ENCODE peak calls at places on chromosomes 7 and 10, in seven cellular contexts. E is transverse colon, O is HCT116, K is K562, A is testis, X is tibial nerve, D is vagina. I is an unnamed sample.

GRCh38 chr7:16933296-16934248 is 51.8 kb upstream of the AGR3 start:
- DNase-seq in E (no peak), O (no peak), K (no peak), A (no peak), X (no peak), D (no peak), I (no peak)

GRCh38 chr10:34029455-34029854 is 695.0 kb upstream of the NRP1 start:
- DNase-seq in E (no peak), O (no peak), K (no peak), A (no peak), X (no peak), D (no peak), I (no peak)

GRCh38 chr7:132117181-132117580 is 459.1 kb downstream of the PLXNA4 start:
- DNase-seq in E (no peak), O (no peak), K (peak), A (no peak), X (no peak), D (no peak), I (no peak)

GRCh38 chr7:130131964-130132875 is 61.9 kb downstream of the KLHDC10 start:
- DNase-seq in E (no peak), O (no peak), K (peak), A (no peak), X (no peak), D (no peak), I (no peak)

GRCh38 chr7:19561121-19561805 is 147.6 kb downstream of the POLR1F start:
- DNase-seq in E (no peak), O (no peak), K (no peak), A (no peak), X (no peak), D (no peak), I (no peak)

GRCh38 chr10:51892965-51893658 is 193.7 kb upstream of the CSTF2T start:
- DNase-seq in E (peak), O (peak), K (no peak), A (no peak), X (no peak), D (no peak), I (no peak)

GRCh38 chr10:59779656-59780521 is 26.6 kb upstream of the MRLN start:
- DNase-seq in E (no peak), O (no peak), K (no peak), A (no peak), X (no peak), D (no peak), I (no peak)

GRCh38 chr10:19974138-19974537 is 157.9 kb downstream of the PLXDC2 start:
- DNase-seq in E (no peak), O (no peak), K (no peak), A (no peak), X (no peak), D (no peak), I (no peak)

GRCh38 chr7:144908943-144909556 is 73.2 kb upstream of the TPK1 start:
- DNase-seq in E (peak), O (no peak), K (no peak), A (no peak), X (no peak), D (no peak), I (no peak)

GRCh38 chr10:22737587-22737986 is 23.2 kb upstream of the PIP4K2A start:
- DNase-seq in E (no peak), O (no peak), K (peak), A (no peak), X (no peak), D (no peak), I (peak)

GRCh38 chr7:97872025-97872669 is at the start of gene ASNS:
- DNase-seq in E (peak), O (peak), K (peak), A (peak), X (peak), D (no peak), I (peak)

GRCh38 chr7:106617860-106618259 is 43.1 kb downstream of the CCDC71L start:
- DNase-seq in E (no peak), O (no peak), K (no peak), A (no peak), X (no peak), D (no peak), I (no peak)

GRCh38 chr7:51602321-51602720 is 285.7 kb upstream of the COBL start:
- DNase-seq in E (no peak), O (no peak), K (no peak), A (no peak), X (no peak), D (no peak), I (no peak)

GRCh38 chr10:110491346-110491745 is 6.4 kb upstream of the DUSP5 start:
- DNase-seq in E (no peak), O (no peak), K (no peak), A (no peak), X (no peak), D (no peak), I (no peak)

GRCh38 chr7:108525327-108525984 is 479 bp downstream of the PNPLA8 start:
- DNase-seq in E (no peak), O (peak), K (peak), A (peak), X (no peak), D (no peak), I (peak)

GRCh38 chr10:35921866-35922265 is 279.8 kb upstream of the FZD8 start:
- DNase-seq in E (no peak), O (no peak), K (no peak), A (no peak), X (no peak), D (no peak), I (no peak)

GRCh38 chr7:104855826-104856225 is 158.2 kb upstream of the KMT2E start:
- DNase-seq in E (no peak), O (no peak), K (no peak), A (no peak), X (no peak), D (no peak), I (no peak)

GRCh38 chr7:158277219-158278141 is 310.1 kb downstream of the PTPRN2 start:
- DNase-seq in E (no peak), O (no peak), K (no peak), A (no peak), X (no peak), D (no peak), I (peak)

GRCh38 chr7:113283861-113284260 is 165.5 kb upstream of the SMIM30 start:
- DNase-seq in E (no peak), O (no peak), K (no peak), A (no peak), X (no peak), D (no peak), I (no peak)

GRCh38 chr10:65313406-65313805 is 1612.4 kb upstream of the LRRTM3 start:
- DNase-seq in E (no peak), O (no peak), K (no peak), A (no peak), X (no peak), D (no peak), I (no peak)

GRCh38 chr7:1950623-1951523 is 280.8 kb downstream of the ELFN1 start:
- DNase-seq in E (peak), O (no peak), K (peak), A (peak), X (no peak), D (no peak), I (no peak)

GRCh38 chr10:110535958-110536891 is 31.3 kb upstream of the SMC3 start:
- DNase-seq in E (peak), O (no peak), K (no peak), A (no peak), X (no peak), D (no peak), I (no peak)

GRCh38 chr7:117362294-117362693 is 39.4 kb upstream of the WNT2 start:
- DNase-seq in E (no peak), O (no peak), K (no peak), A (no peak), X (no peak), D (no peak), I (no peak)

GRCh38 chr7:43784030-43785001 is 25.8 kb downstream of the BLVRA start:
- DNase-seq in E (no peak), O (no peak), K (no peak), A (no peak), X (no peak), D (no peak), I (peak)

GRCh38 chr7:6725003-6725402 is 18.3 kb upstream of the ZNF12 start:
- DNase-seq in E (peak), O (no peak), K (no peak), A (no peak), X (no peak), D (no peak), I (no peak)

GRCh38 chr7:6730343-6730633 is 23.5 kb upstream of the ZNF12 start:
- DNase-seq in E (no peak), O (no peak), K (peak), A (peak), X (no peak), D (no peak), I (no peak)

DNA sequence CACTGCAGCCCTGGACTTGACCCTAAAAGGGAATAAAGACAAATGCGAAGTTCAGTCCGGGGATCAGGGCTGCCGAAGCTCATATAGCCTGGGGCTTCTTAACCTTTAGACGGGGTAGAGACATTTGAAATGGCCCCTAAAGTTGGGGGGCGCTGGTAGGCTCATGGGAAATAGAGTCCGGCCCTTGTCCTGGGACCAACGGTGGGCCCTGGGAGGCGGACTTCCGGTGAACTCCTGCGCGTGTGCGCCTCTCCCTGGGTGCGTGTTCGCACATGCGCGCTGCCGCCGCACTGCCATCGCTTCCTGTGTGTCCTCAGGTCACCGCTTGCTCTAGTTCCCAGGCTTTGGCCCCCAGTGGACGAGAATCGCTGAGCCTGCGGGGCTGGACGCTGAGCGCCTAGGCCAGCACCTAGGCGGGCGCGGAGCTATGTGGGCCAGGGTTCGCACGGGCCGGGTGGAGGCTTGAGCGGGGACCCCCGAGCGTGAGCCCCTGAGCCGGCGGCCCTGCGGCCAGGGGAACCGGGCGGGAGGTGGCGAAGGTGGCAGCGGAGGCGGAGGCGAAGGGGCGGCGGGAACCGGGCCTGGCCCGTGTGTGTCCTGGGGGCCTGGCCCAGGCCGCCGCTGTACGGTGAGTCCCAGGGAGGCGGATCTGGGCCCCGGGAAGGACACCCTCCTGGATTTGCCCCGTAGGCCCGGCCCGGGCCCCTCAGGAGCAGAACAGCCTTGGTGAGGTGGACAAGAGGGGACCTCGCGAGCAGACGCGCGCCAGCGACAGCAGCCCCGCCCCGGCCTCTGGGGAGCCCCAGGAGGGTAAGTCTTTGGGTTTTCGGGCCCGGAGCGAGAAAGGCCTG is 23.0 kb upstream of the ZNF12 start:
- DNase-seq in E (peak), O (peak), K (peak), A (peak), X (peak), D (no peak), I (peak)
- TF ChIP-seq POLR2A in E (peak), O (peak), K (peak), A (no peak), X (peak), D (peak), I (no peak)

GRCh38 chr10:119725550-119726290 is at the start of gene INPP5F:
- DNase-seq in E (peak), O (peak), K (peak), A (peak), X (peak), D (peak), I (peak)
- TF ChIP-seq POLR2A in E (peak), O (peak), K (peak), A (no peak), X (peak), D (peak), I (peak)

DNA sequence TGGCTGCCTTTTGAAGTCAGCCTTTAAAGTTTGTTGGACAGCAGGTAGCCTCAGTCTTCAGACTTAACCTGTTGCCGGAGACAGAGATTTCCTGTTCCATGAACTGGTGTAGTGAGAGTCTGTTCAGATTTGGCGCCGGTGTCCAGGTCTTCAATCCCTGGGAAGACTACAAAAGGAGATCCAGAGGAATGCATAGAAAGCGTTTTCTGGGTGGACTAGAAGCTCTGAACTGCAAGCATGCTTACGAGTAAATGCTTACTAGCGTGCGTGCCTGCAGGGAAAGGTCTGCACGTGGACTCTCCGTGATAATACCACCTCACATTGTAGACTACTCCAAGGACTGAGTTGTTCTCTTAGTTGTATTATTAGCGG is 872 bp downstream of the GLRX3 start:
- DNase-seq in E (no peak), O (no peak), K (no peak), A (no peak), X (no peak), D (no peak), I (no peak)
- TF ChIP-seq POLR2A in E (no peak), O (no peak), K (no peak), A (no peak), X (no peak), D (no peak), I (no peak)

GRCh38 chr7:44881610-44882009 is 3.7 kb downstream of the PURB start:
- DNase-seq in E (no peak), O (no peak), K (no peak), A (no peak), X (no peak), D (no peak), I (no peak)

GRCh38 chr7:44883961-44884360 is 1.4 kb downstream of the PURB start:
- DNase-seq in E (no peak), O (no peak), K (no peak), A (no peak), X (no peak), D (no peak), I (no peak)

GRCh38 chr7:44882899-44883298 is 2.4 kb downstream of the PURB start:
- DNase-seq in E (no peak), O (no peak), K (no peak), A (no peak), X (no peak), D (no peak), I (no peak)

GRCh38 chr7:44881066-44881600 is 4.2 kb downstream of the PURB start:
- DNase-seq in E (no peak), O (no peak), K (no peak), A (no peak), X (no peak), D (no peak), I (no peak)

DNA sequence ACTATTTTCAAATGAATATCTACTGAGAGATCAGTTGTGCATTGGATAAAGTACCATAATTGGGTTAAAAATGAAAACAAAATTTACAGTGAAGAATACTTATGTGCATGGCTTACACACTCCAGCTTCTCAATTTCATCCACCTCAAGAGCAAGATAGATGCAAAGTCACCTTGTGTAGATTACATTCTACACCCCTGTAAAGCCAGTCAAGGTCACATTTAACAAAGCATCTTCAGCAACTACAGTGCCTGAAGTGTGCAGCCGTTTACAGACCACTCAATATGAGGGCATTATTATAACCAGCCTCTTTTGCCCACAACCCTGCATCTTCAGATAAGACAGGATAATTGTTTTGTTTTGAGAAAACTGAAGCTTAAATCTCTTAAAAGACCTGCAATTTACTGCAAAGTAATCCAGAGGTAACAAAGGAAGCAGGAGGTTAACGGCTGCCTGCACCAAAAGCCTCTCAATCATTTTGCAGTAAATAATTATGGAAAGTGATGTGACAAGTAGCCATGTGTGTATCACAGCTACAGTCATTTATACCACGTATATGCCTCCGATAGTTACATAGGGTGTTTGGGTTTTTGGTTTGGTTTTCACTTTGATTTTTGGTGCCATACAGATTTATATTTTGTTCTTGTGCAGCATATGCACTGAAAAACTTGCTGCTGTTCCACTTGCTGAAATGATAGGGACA is 4.9 kb downstream of the PURB start:
- DNase-seq in E (no peak), O (no peak), K (no peak), A (no peak), X (no peak), D (no peak), I (no peak)
- TF ChIP-seq POLR2A in E (no peak), O (no peak), K (no peak), A (no peak), X (no peak), D (no peak), I (no peak)

GRCh38 chr10:100020161-100020882 is 10.6 kb upstream of the DNMBP start:
- DNase-seq in E (no peak), O (no peak), K (no peak), A (no peak), X (no peak), D (no peak), I (no peak)
- TF ChIP-seq POLR2A in E (no peak), O (no peak), K (no peak), A (no peak), X (no peak), D (no peak), I (no peak)

GRCh38 chr7:37448637-37449331 is at the start of gene ELMO1:
- DNase-seq in E (peak), O (no peak), K (peak), A (peak), X (peak), D (no peak), I (peak)
- TF ChIP-seq POLR2A in E (peak), O (no peak), K (no peak), A (no peak), X (peak), D (peak), I (peak)

DNA sequence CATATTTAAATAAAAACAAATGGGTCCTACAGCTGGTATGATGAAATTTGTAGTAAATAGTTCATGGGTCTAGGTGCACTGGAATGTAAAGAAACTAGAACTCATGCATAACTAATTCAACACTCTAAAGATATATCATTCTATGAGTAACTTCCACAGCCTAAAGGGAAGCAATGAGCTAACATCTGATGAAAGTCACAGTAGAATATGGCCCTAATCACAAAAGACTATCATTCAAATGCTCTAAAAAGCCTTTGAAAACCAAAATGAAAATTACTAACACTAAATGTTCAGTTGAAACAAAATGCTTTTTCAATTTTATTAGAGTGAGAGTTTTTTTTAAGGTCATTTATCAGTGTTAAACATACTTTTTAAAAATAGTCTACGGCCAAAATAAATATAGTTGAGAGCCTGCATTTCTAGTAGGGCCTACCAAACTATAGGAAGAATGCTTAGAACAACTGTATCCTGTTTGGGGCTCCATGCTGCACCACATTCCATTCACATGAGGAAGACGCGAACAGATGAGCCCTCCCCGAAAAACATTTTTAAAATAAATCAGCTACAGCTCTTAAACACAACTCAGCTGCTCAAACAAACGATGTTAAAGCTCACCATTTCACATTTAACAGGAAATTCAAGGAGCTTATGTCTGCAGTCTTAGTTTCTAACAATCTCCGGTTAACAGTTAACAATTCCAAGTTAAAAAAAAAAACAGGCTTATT is 134.4 kb downstream of the NRBF2 start:
- DNase-seq in E (no peak), O (peak), K (peak), A (peak), X (no peak), D (no peak), I (no peak)
- TF ChIP-seq POLR2A in E (no peak), O (no peak), K (no peak), A (no peak), X (no peak), D (peak), I (no peak)

DNA sequence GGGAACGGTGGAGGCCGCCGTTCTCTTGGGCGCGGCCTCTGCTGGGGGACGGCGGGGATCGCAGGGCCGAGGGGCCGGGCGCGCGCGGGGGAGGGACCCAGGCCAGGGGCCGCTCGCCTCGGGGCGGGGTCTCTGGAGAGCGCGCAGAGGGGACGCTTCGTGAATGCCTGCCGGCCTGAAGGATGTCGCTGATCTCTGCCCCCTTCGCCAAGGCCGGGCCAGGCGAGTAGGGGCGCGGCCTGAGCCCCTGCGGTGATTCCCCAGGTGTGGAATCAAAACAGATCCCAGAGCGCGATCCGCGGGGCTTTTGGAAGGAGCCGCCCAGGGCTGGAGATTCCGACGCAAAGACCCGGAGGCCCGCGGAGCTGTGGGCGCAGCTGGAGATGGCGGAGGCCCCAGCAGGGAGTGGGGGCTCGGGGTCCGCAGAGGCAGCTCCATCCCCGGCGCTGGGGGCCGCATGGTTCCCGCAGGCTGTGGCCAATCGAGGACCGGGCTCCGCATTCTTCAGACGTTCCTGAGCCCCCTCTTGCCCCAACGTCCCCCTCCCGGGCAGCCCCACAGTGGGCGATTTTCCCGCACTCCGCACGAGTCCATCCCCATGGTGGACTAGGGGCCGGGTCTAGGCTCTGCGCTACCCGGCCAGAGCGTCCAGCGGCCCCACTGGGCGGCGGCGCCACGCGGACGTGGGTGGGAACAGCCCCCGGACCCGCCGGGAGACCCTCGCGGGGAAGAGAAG is 166.0 kb downstream of the ACTR3B start:
- DNase-seq in E (no peak), O (no peak), K (no peak), A (peak), X (no peak), D (no peak), I (no peak)
- TF ChIP-seq POLR2A in E (no peak), O (no peak), K (no peak), A (no peak), X (no peak), D (no peak), I (no peak)

GRCh38 chr10:79021948-79022499 is 46.7 kb upstream of the ZMIZ1 start:
- DNase-seq in E (no peak), O (no peak), K (no peak), A (no peak), X (no peak), D (no peak), I (peak)
- TF ChIP-seq POLR2A in E (no peak), O (no peak), K (no peak), A (no peak), X (no peak), D (no peak), I (no peak)

GRCh38 chr7:92245487-92246362 is at the start of the genes ANKIB1 and KRIT1:
- DNase-seq in E (peak), O (peak), K (peak), A (peak), X (peak), D (no peak), I (peak)
- TF ChIP-seq POLR2A in E (peak), O (peak), K (peak), A (no peak), X (peak), D (peak), I (peak)